ENCODE peak calls at places on chromosome 21, in six cellular contexts. B, E, P, Q, J and X are unnamed samples.

GRCh38 chr21:16569679-16570078 is 839.9 kb downstream of the USP25 start:
- DNase-seq in P (no peak), B (no peak), E (no peak), J (no peak), Q (no peak), X (no peak)

GRCh38 chr21:17900990-17901385 is 81.8 kb upstream of the C21orf91 start:
- DNase-seq in P (no peak), E (no peak), Q (no peak), B (no peak), J (no peak), X (no peak)

GRCh38 chr21:43211085-43212071 is 42.6 kb downstream of the CRYAA start:
- DNase-seq in P (no peak), E (no peak), B (peak; percentile 90), J (no peak), Q (peak; percentile 56), X (no peak)

GRCh38 chr21:38631171-38631570 is 132.9 kb upstream of the ERG start:
- DNase-seq in E (no peak), B (no peak), P (no peak), J (no peak), Q (no peak), X (no peak)

GRCh38 chr21:42132183-42132582 is 61.1 kb downstream of the UMODL1 start:
- DNase-seq in B (no peak), J (no peak), P (no peak), E (no peak), Q (no peak), X (no peak)

GRCh38 chr21:37032877-37033471 is 26.5 kb downstream of the RIPPLY3 start:
- DNase-seq in J (no peak), E (peak; percentile 30), P (no peak), Q (no peak), B (no peak), X (no peak)

GRCh38 chr21:15706686-15707085 is 23.1 kb upstream of the USP25 start:
- DNase-seq in Q (peak; percentile 95), E (peak; percentile 66), J (no peak), P (no peak), B (no peak), X (peak; percentile 26)

GRCh38 chr21:33290441-33290840 is 24.3 kb downstream of the IL10RB start:
- DNase-seq in P (no peak), B (no peak), J (no peak), E (no peak), Q (no peak), X (no peak)

GRCh38 chr21:38384246-38384576 is 114.1 kb downstream of the ERG start:
- DNase-seq in Q (no peak), B (no peak), J (no peak), P (no peak), E (no peak), X (peak; percentile 50)

GRCh38 chr21:38460171-38460742 is 38.0 kb downstream of the ERG start:
- DNase-seq in E (no peak), B (no peak), P (no peak), Q (peak; percentile 97), J (no peak), X (no peak)

GRCh38 chr21:27244356-27244755 is 277.5 kb upstream of the ADAMTS5 start:
- DNase-seq in J (no peak), B (no peak), E (no peak), Q (no peak), P (no peak), X (no peak)

GRCh38 chr21:38849776-38850175 is 44.0 kb downstream of the ETS2 start:
- DNase-seq in P (no peak), J (no peak), B (peak; percentile 36), Q (peak; percentile 32), E (no peak), X (peak; percentile 58)

GRCh38 chr21:37128069-37128468 is 55.0 kb downstream of the TTC3 start:
- DNase-seq in P (no peak), Q (no peak), J (no peak), B (no peak), E (no peak), X (no peak)

DNA sequence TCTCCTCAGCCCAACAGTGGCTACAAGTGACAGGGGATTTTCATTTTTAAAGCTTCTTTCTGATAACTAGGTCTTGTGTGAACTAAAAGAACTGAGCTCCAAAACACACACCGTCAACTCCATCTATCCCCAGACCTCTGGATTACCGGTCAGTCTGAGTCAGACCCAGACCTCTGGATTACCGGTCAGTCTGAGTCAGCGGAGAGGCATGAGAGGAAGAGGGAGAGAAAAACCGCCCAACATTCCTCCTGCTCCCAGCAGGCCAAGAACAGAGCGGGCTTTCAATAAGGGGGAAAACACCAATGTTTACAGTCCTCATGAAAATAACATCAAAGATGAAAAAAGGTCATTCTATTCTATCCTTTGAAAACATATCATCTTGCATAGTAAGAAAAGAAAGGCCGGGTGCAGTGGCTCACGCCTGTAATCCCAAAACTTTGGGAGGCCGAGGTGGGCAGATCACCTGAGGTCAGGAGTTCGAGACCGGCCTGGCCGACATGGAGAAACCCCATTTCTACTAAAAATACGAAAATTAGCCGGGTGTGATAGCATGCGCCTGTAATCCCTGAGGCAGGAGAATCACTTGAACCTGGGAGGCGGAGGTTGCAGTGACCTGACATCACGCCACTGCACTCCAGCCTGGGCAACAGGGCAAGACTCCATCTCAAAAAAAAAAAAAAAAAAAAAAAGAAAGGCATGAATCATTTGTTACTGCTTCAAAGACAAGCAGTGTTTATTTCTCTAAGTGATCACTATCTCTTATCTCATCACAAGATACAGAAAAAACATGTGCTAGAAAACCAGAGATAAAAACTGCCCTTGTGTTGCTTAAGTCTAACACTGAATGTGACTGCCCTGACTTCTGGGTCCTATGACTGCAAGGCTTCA is 3.4 kb downstream of the PTTG1IP start:
- DNase-seq in P (no peak), E (peak; percentile 85), B (peak; percentile 96), Q (peak; percentile 92), J (no peak), X (no peak)
- TF ChIP-seq MYC in P (no peak), E (no peak), B (no peak), Q (no peak), J (no peak), X (no peak)

GRCh38 chr21:29238967-29239289 is 59.8 kb upstream of the BACH1 start:
- DNase-seq in Q (no peak), B (no peak), E (no peak), J (no peak), P (no peak), X (no peak)
- TF ChIP-seq MAX in Q (no peak), B (no peak), E (no peak), J (no peak), P (no peak), X (no peak)

GRCh38 chr21:40846566-40847411 is at the start of gene DSCAM:
- DNase-seq in B (no peak), J (no peak), E (no peak), P (no peak), Q (no peak), X (no peak)
- TF ChIP-seq MYC in B (no peak), J (no peak), E (no peak), P (no peak), Q (no peak), X (no peak)

GRCh38 chr21:44589586-44590305 is 2.6 kb downstream of the KRTAP10-6 start:
- DNase-seq in Q (no peak), B (no peak), E (no peak), J (no peak), P (no peak), X (no peak)
- TF ChIP-seq MAX in Q (no peak), B (no peak), E (no peak), J (no peak), P (no peak), X (no peak)

GRCh38 chr21:35093514-35093913 is 44.4 kb upstream of the RUNX1 start:
- DNase-seq in E (no peak), P (no peak), J (no peak), B (no peak), Q (no peak), X (no peak)
- TF ChIP-seq MYC in E (no peak), P (no peak), J (no peak), B (no peak), Q (no peak), X (no peak)

DNA sequence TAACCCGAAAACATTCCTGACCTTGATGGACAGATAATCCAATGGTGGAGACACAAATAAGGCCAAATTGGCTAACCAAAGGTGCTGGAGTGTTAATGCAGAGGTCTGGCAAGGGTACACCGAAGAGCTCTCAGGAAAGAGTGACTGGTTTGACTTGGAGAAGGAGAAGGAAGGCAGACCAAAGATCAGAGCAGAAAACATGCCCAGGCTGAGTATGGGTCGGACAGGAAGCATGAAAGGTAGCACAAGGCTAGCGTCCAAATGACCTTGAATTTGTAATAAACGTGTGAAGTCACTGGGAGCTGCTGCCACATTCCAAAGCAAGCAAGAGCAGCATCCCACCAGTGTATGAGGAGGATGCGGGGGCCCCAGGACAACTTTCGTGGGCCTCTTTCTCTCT is 45.7 kb downstream of the APP start:
- DNase-seq in E (no peak), B (no peak), J (no peak), Q (no peak), P (no peak), X (no peak)
- TF ChIP-seq MAX in E (no peak), B (no peak), J (no peak), Q (no peak), P (no peak), X (no peak)

GRCh38 chr21:45976666-45977335 is 4.8 kb upstream of the COL6A1 start:
- DNase-seq in Q (no peak), E (no peak), P (no peak), B (no peak), J (no peak), X (no peak)

GRCh38 chr21:45972716-45973474 is 8.7 kb upstream of the COL6A1 start:
- DNase-seq in B (no peak), J (no peak), Q (peak; percentile 14), P (no peak), E (no peak), X (no peak)

GRCh38 chr21:45973475-45974072 is 8.0 kb upstream of the COL6A1 start:
- DNase-seq in E (peak; percentile 26), Q (peak; percentile 77), P (no peak), J (peak; percentile 82), B (peak; percentile 49), X (peak; percentile 80)

GRCh38 chr21:45974073-45975016 is 7.2 kb upstream of the COL6A1 start:
- DNase-seq in P (no peak), B (no peak), E (no peak), Q (peak; percentile 42), J (peak; percentile 55), X (peak; percentile 53)

GRCh38 chr21:45975017-45975595 is 6.5 kb upstream of the COL6A1 start:
- DNase-seq in E (no peak), B (no peak), P (no peak), J (no peak), Q (no peak), X (no peak)
- TF ChIP-seq MYC in E (no peak), B (no peak), P (no peak), J (no peak), Q (no peak), X (no peak)

GRCh38 chr21:44571296-44571695 is 2.2 kb upstream of the KRTAP10-4 start:
- DNase-seq in Q (no peak), P (no peak), J (no peak), B (no peak), E (peak; percentile 12), X (no peak)
- TF ChIP-seq MAX in Q (no peak), P (no peak), J (no peak), B (no peak), E (no peak), X (no peak)